ENCODE peak calls at places on chromosomes 5 and 9, in four cellular contexts. One of them, this sample, is unnamed.

GRCh38 chr5:1726469-1726865 is 73.2 kb downstream of the MRPL36 start:
- DNase-seq in GM23338: no peak
- DNase-seq in AG04450: no peak
- DNase-seq in neural progenitor cell: peak; percentile 1
- DNase-seq in this sample: no peak

GRCh38 chr9:14515564-14516198 is 177.6 kb downstream of the ZDHHC21 start:
- DNase-seq in AG04450: no peak
- DNase-seq in neural progenitor cell: peak; percentile 40
- DNase-seq in GM23338: peak; percentile 69
- DNase-seq in this sample: peak; percentile 22

GRCh38 chr5:10789021-10789420 is 28.0 kb upstream of the DAP start:
- DNase-seq in GM23338: no peak
- DNase-seq in neural progenitor cell: no peak
- DNase-seq in AG04450: peak; percentile 84
- DNase-seq in this sample: no peak

GRCh38 chr5:143837306-143837848 is 25.4 kb downstream of the HMHB1 start:
- DNase-seq in GM23338: no peak
- DNase-seq in AG04450: no peak
- DNase-seq in neural progenitor cell: no peak
- DNase-seq in this sample: no peak

GRCh38 chr5:51651476-51651875 is 268.2 kb downstream of the ISL1 start:
- DNase-seq in GM23338: no peak
- DNase-seq in AG04450: no peak
- DNase-seq in neural progenitor cell: no peak
- DNase-seq in this sample: no peak

GRCh38 chr9:132061526-132061925 is 18.1 kb downstream of the MED27 start:
- DNase-seq in AG04450: no peak
- DNase-seq in GM23338: no peak
- DNase-seq in neural progenitor cell: no peak
- DNase-seq in this sample: no peak

GRCh38 chr5:102807878-102808502 is 52.9 kb downstream of the PAM start:
- DNase-seq in neural progenitor cell: peak; percentile 47
- DNase-seq in AG04450: no peak
- DNase-seq in GM23338: peak; percentile 73
- DNase-seq in this sample: peak; percentile 19

GRCh38 chr9:38318755-38319495 is 73.6 kb upstream of the ALDH1B1 start:
- DNase-seq in GM23338: no peak
- DNase-seq in neural progenitor cell: no peak
- DNase-seq in AG04450: peak; percentile 54
- DNase-seq in this sample: no peak

GRCh38 chr9:129282308-129283211 is 104.5 kb upstream of the IER5L start:
- DNase-seq in neural progenitor cell: no peak
- DNase-seq in AG04450: no peak
- DNase-seq in GM23338: peak; percentile 48
- DNase-seq in this sample: peak; percentile 68

GRCh38 chr9:35516481-35516880 is 26.6 kb downstream of the RUSC2 start:
- DNase-seq in AG04450: no peak
- DNase-seq in neural progenitor cell: peak; percentile 18
- DNase-seq in GM23338: peak; percentile 22
- DNase-seq in this sample: no peak

GRCh38 chr9:22052376-22052945 is 43.4 kb upstream of the CDKN2B start:
- DNase-seq in GM23338: no peak
- DNase-seq in neural progenitor cell: peak; percentile 34
- DNase-seq in AG04450: peak; percentile 91
- DNase-seq in this sample: no peak

GRCh38 chr5:132388244-132389050 is 18.9 kb downstream of the SLC22A5 start:
- DNase-seq in AG04450: no peak
- DNase-seq in neural progenitor cell: no peak
- DNase-seq in GM23338: no peak
- DNase-seq in this sample: no peak

DNA sequence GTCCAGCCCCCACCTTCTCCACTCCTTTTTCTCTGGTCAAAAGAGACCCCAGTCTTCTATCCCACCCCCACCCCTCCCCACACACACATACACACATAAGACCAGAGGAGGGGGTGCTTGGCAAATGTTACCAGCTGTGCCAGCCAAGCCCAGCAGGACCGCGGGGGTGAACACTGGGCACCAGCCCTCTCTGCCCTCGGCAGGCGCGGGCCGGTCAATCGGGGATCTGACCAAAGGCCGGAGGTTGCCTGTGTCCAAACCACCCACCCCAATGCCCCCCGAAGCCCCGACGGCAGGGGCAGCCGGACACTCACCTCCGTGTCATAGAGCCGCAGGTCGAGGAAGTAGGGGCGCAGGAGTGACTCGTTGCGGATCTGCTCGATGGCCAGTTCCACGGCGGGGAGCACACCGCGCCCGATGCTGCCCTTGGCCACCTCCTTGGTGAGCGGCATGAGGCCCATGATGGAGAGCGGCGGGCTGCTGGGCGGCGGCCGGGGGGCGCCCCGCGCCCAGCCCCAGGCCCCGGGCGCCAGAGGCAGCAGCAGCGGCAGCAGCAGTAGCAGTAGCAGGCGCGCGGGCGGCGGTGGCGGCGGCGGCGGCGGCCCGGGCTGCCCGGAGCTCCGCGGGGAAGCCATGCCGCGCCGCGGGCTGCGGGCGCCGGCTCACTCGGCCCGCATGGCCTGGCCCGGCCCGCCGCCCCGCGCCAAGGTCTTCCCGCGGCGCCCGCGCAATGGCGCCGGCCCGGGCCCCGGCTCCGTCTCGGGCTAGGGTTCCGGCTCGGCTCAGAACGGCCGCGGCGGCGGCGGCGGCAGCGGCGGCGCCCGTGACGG is 417 bp downstream of the GABBR2 start:
- DNase-seq in AG04450: no peak
- DNase-seq in neural progenitor cell: no peak
- DNase-seq in GM23338: peak; percentile 37
- DNase-seq in this sample: no peak
- H3K27me3 ChIP-seq in AG04450: peaks cover 52% of the 10 kb centered on the region
- H3K27me3 ChIP-seq in neural progenitor cell: peaks cover 96% of the 10 kb centered on the region
- H3K27me3 ChIP-seq in GM23338: peaks cover 73% of the 10 kb centered on the region
- H3K27me3 ChIP-seq in this sample: peaks cover 51% of the 10 kb centered on the region

DNA sequence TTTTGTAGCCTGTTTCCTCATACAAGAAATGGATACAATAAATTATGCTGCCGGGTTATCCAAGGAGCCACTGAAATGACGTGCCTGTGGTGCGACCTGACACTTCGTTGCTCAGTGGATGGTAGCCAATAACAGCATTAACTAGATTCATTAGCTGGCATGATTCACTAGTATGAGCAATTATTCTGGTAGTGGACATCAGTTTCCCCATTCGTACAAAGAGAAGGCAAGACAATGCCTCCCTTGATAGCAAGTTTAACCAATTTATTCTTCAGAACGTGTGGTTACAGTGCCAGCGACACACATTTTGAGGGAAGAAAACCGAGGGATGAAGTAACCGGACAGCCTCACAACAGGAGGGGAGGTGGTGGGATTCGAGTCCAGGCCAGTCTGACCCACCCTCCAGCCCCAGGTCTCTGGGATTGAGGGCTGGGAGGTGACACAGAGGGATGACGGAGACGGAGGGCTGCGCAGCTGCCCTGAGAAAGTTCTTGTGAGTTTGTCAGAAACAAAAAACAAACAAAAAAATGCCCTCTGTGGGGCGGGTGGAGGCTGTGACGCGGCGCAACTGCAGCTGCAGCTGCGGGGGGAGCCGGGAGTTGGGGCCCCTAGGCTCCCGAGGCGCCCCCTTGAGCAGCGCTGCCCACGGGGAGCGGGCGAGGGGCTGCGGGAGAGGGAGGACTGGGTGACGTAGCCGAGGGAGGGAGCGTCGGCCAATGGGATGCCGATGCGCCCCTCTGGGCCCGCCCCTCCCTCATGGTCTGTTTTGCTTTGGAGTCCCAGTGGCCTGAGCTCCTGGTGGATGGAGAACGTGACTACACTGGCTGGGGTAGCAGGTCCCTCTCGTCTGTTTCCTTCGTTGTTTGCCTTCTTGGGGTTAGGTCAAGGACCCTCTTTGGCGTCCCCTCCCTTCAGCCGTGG is 10.9 kb downstream of the LHX2 start:
- DNase-seq in GM23338: peak; percentile 88
- DNase-seq in AG04450: no peak
- DNase-seq in neural progenitor cell: peak; percentile 88
- DNase-seq in this sample: peak; percentile 98
- H3K27me3 ChIP-seq in GM23338: peaks cover 80% of the 10 kb centered on the region
- H3K27me3 ChIP-seq in AG04450: peaks cover 75% of the 10 kb centered on the region
- H3K27me3 ChIP-seq in neural progenitor cell: peaks cover 100% of the 10 kb centered on the region
- H3K27me3 ChIP-seq in this sample: peaks cover 74% of the 10 kb centered on the region

GRCh38 chr5:76086060-76086459 is 2.9 kb downstream of the SV2C start:
- DNase-seq in neural progenitor cell: no peak
- DNase-seq in GM23338: no peak
- DNase-seq in AG04450: no peak
- DNase-seq in this sample: no peak
- H3K27me3 ChIP-seq in neural progenitor cell: peaks cover 80% of the 10 kb centered on the region
- H3K27me3 ChIP-seq in GM23338: peaks cover 65% of the 10 kb centered on the region
- H3K27me3 ChIP-seq in AG04450: peaks cover 40% of the 10 kb centered on the region
- H3K27me3 ChIP-seq in this sample: peaks cover 59% of the 10 kb centered on the region

DNA sequence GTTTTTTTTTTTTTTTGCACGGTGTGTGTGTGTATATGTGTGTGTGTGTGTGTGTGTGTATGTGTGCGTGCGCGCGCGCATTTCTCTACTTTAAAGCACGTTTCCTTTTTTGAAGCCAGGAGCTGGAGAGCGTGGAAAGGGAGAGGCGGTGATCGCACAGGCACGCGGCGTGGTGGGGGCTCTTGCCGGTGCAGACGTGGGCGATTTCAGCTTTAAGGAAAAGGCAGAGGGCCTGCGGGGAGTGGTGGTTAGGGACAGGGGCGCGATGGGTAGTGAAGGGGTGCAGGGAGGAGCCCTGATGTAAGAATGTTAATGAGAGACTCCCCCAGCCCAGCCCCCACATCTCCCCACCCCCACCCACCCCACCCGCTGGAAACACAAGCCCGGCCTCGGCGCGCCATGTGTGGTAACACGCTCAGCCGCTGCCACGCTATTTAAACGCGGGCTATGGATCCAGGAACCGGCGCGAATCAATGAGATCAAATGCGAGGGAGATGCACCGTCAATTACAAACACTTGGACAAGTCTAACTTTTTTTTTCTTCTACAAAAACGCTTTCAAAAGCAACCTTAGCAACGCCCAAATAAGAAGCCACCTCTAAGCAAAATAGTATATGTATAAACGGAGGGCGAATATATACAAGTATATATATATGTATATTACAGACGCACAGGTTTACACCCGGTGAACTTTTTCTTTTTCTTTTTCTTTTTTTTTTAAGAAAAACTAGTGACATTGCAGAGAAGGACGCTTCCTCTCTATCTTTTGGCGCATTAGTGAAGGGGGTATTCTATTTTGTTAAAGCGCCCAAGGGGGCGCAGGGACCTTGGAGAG is at the start of gene NPR3:
- DNase-seq in AG04450: no peak
- DNase-seq in neural progenitor cell: peak; percentile 59
- DNase-seq in GM23338: peak; percentile 27
- DNase-seq in this sample: peak; percentile 59
- H3K27me3 ChIP-seq in AG04450: peaks cover 8% of the 10 kb centered on the region
- H3K27me3 ChIP-seq in neural progenitor cell: peaks cover 88% of the 10 kb centered on the region
- H3K27me3 ChIP-seq in GM23338: peaks cover 86% of the 10 kb centered on the region
- H3K27me3 ChIP-seq in this sample: peaks cover 76% of the 10 kb centered on the region

GRCh38 chr9:134235366-134235765 is 71.0 kb upstream of the RNU6ATAC start:
- DNase-seq in AG04450: no peak
- DNase-seq in GM23338: no peak
- DNase-seq in neural progenitor cell: no peak
- DNase-seq in this sample: no peak
- H3K27me3 ChIP-seq in AG04450: peaks cover 23% of the 10 kb centered on the region
- H3K27me3 ChIP-seq in GM23338: no peaks in the 10 kb centered on the region
- H3K27me3 ChIP-seq in neural progenitor cell: no peaks in the 10 kb centered on the region
- H3K27me3 ChIP-seq in this sample: no peaks in the 10 kb centered on the region

GRCh38 chr9:89313842-89314241 is 2.8 kb downstream of the CKS2 start:
- DNase-seq in AG04450: no peak
- DNase-seq in neural progenitor cell: no peak
- DNase-seq in GM23338: no peak
- DNase-seq in this sample: no peak
- H3K27me3 ChIP-seq in AG04450: no peaks in the 10 kb centered on the region
- H3K27me3 ChIP-seq in neural progenitor cell: no peaks in the 10 kb centered on the region
- H3K27me3 ChIP-seq in GM23338: no peaks in the 10 kb centered on the region
- H3K27me3 ChIP-seq in this sample: no peaks in the 10 kb centered on the region

GRCh38 chr5:174997688-174998087 is 273.3 kb downstream of the MSX2 start:
- DNase-seq in neural progenitor cell: no peak
- DNase-seq in AG04450: no peak
- DNase-seq in GM23338: no peak
- DNase-seq in this sample: no peak
- H3K27me3 ChIP-seq in neural progenitor cell: peaks cover 22% of the 10 kb centered on the region
- H3K27me3 ChIP-seq in AG04450: no peaks in the 10 kb centered on the region
- H3K27me3 ChIP-seq in GM23338: no peaks in the 10 kb centered on the region
- H3K27me3 ChIP-seq in this sample: no peaks in the 10 kb centered on the region

DNA sequence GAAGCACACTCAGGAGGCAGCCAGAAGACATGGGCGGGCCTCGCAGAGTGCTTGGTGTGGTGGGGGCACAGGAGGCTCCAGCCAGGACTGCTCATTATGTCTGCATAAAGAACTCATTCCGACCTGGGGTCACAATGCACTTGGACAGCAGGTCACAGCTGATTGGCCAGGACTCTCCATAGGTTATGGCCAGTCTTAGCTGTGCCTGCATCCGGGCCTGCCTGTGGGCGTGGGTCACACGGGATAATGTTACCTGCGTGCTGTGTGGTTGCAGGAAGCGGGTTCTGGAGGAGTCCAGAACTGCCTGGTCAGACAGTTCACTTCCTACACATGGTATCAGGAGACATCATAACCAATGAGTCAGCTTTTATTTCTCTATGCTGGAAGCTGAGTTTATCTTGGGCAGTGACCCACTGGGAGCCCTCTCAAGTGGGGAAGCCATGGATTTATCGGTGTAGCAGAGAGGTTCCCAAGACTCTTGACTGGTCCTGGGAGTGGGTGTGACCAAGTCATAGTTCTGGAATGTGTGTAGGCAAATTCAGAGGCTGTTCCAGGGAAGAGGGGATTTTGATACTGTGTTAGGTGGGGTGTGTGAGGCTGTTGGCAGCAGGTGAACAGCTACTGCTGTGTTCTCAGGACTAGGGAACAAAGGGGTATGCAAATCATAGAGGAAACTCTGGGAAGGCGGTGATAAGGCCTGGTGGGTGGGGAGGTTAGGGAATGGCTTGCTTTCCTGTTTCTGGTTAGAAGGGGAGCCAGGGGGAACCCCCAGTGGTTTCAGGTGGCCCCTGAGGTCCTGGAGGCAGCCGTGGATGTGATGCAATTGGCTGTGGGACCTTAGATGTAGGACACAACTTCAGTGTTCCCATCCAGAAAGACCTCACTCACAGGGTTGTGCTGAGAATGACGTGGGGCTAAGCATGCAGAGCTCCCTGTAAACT is 51.3 kb downstream of the ARHGEF37 start:
- DNase-seq in AG04450: peak; percentile 37
- DNase-seq in neural progenitor cell: no peak
- DNase-seq in GM23338: peak; percentile 51
- DNase-seq in this sample: peak; percentile 73
- H3K27me3 ChIP-seq in AG04450: no peaks in the 10 kb centered on the region
- H3K27me3 ChIP-seq in neural progenitor cell: no peaks in the 10 kb centered on the region
- H3K27me3 ChIP-seq in GM23338: no peaks in the 10 kb centered on the region
- H3K27me3 ChIP-seq in this sample: no peaks in the 10 kb centered on the region